ENCODE peak calls at places on chromosomes 16 and 17, in six cellular contexts. One of them, this sample, is unnamed.

GRCh38 chr17:83186226-83186625 is 106.8 kb downstream of the METRNL start:
- DNase-seq in A549: no peak
- DNase-seq in endothelial cell of umbilical vein: peak; percentile 84
- DNase-seq in K562: peak; percentile 48
- DNase-seq in GM12878: no peak
- DNase-seq in HepG2: peak; percentile 31
- DNase-seq in this sample: peak; percentile 14

GRCh38 chr16:88068476-88069396 is 117.5 kb downstream of the BANP start:
- DNase-seq in A549: no peak
- DNase-seq in endothelial cell of umbilical vein: no peak
- DNase-seq in K562: no peak
- DNase-seq in GM12878: no peak
- DNase-seq in HepG2: no peak
- DNase-seq in this sample: no peak

GRCh38 chr17:1647802-1648581 is 1.7 kb downstream of the RILP start:
- DNase-seq in A549: peak; percentile 67
- DNase-seq in endothelial cell of umbilical vein: peak; percentile 40
- DNase-seq in K562: peak; percentile 40
- DNase-seq in GM12878: no peak
- DNase-seq in HepG2: no peak
- DNase-seq in this sample: no peak

GRCh38 chr17:52255347-52255746 is 96.8 kb upstream of the CA10 start:
- DNase-seq in A549: no peak
- DNase-seq in endothelial cell of umbilical vein: no peak
- DNase-seq in K562: no peak
- DNase-seq in GM12878: no peak
- DNase-seq in HepG2: no peak
- DNase-seq in this sample: no peak

GRCh38 chr17:76137351-76138233 is 3.5 kb downstream of the FOXJ1 start:
- DNase-seq in A549: no peak
- DNase-seq in endothelial cell of umbilical vein: no peak
- DNase-seq in K562: no peak
- DNase-seq in GM12878: no peak
- DNase-seq in HepG2: no peak
- DNase-seq in this sample: no peak

GRCh38 chr17:60888812-60889709 is 211.4 kb downstream of the BCAS3 start:
- DNase-seq in A549: no peak
- DNase-seq in endothelial cell of umbilical vein: no peak
- DNase-seq in K562: no peak
- DNase-seq in GM12878: no peak
- DNase-seq in HepG2: no peak
- DNase-seq in this sample: no peak

GRCh38 chr17:77884019-77884418 is 74.5 kb upstream of the TNRC6C start:
- DNase-seq in A549: no peak
- DNase-seq in endothelial cell of umbilical vein: no peak
- DNase-seq in K562: no peak
- DNase-seq in GM12878: no peak
- DNase-seq in HepG2: no peak
- DNase-seq in this sample: no peak

GRCh38 chr17:57963149-57963511 is 7.9 kb upstream of the CUEDC1 start:
- DNase-seq in A549: no peak
- DNase-seq in endothelial cell of umbilical vein: no peak
- DNase-seq in K562: no peak
- DNase-seq in GM12878: no peak
- DNase-seq in HepG2: no peak
- DNase-seq in this sample: no peak

GRCh38 chr17:57121308-57122042 is 36.4 kb downstream of the AKAP1 start:
- DNase-seq in A549: peak; percentile 56
- DNase-seq in endothelial cell of umbilical vein: peak; percentile 29
- DNase-seq in K562: peak; percentile 64
- DNase-seq in GM12878: no peak
- DNase-seq in HepG2: no peak
- DNase-seq in this sample: peak; percentile 53

GRCh38 chr16:85616608-85617311 is 3.6 kb downstream of the GSE1 start:
- DNase-seq in A549: no peak
- DNase-seq in endothelial cell of umbilical vein: no peak
- DNase-seq in K562: peak; percentile 96
- DNase-seq in GM12878: peak; percentile 51
- DNase-seq in HepG2: no peak
- DNase-seq in this sample: peak; percentile 88

GRCh38 chr16:68839831-68840230 is 3.5 kb upstream of the TANGO6 start:
- DNase-seq in A549: no peak
- DNase-seq in endothelial cell of umbilical vein: no peak
- DNase-seq in K562: no peak
- DNase-seq in GM12878: no peak
- DNase-seq in HepG2: no peak
- DNase-seq in this sample: no peak

GRCh38 chr17:50129303-50129945 is 536 bp downstream of the SAMD14 start:
- DNase-seq in A549: peak; percentile 66
- DNase-seq in endothelial cell of umbilical vein: no peak
- DNase-seq in K562: no peak
- DNase-seq in GM12878: no peak
- DNase-seq in HepG2: no peak
- DNase-seq in this sample: no peak

GRCh38 chr17:42277342-42277712 is 1.1 kb upstream of the STAT5B start:
- DNase-seq in A549: no peak
- DNase-seq in endothelial cell of umbilical vein: no peak
- DNase-seq in K562: no peak
- DNase-seq in GM12878: no peak
- DNase-seq in HepG2: no peak
- DNase-seq in this sample: no peak

GRCh38 chr16:66050991-66051390 is 315.5 kb upstream of the CDH5 start:
- DNase-seq in A549: no peak
- DNase-seq in endothelial cell of umbilical vein: no peak
- DNase-seq in K562: no peak
- DNase-seq in GM12878: no peak
- DNase-seq in HepG2: no peak
- DNase-seq in this sample: no peak

GRCh38 chr16:68074850-68075249 is 10.3 kb upstream of the NFATC3 start:
- DNase-seq in A549: no peak
- DNase-seq in endothelial cell of umbilical vein: no peak
- DNase-seq in K562: no peak
- DNase-seq in GM12878: peak; percentile 95
- DNase-seq in HepG2: no peak
- DNase-seq in this sample: peak; percentile 96

GRCh38 chr16:49483651-49484451 is 110.2 kb downstream of the C16orf78 start:
- DNase-seq in A549: no peak
- DNase-seq in endothelial cell of umbilical vein: no peak
- DNase-seq in K562: no peak
- DNase-seq in GM12878: no peak
- DNase-seq in HepG2: no peak
- DNase-seq in this sample: no peak

GRCh38 chr17:7825206-7825980 is 8.6 kb upstream of the KDM6B start:
- DNase-seq in A549: peak; percentile 47
- DNase-seq in endothelial cell of umbilical vein: no peak
- DNase-seq in K562: peak; percentile 29
- DNase-seq in GM12878: no peak
- DNase-seq in HepG2: peak; percentile 23
- DNase-seq in this sample: peak; percentile 21

GRCh38 chr16:84643677-84644076 is 4.6 kb upstream of the KLHL36 start:
- DNase-seq in A549: no peak
- DNase-seq in endothelial cell of umbilical vein: no peak
- DNase-seq in K562: no peak
- DNase-seq in GM12878: no peak
- DNase-seq in HepG2: no peak
- DNase-seq in this sample: no peak

GRCh38 chr16:19168173-19169080 is at the start of gene SYT17:
- DNase-seq in A549: peak; percentile 38
- DNase-seq in endothelial cell of umbilical vein: no peak
- DNase-seq in K562: no peak
- DNase-seq in GM12878: no peak
- DNase-seq in HepG2: no peak
- DNase-seq in this sample: no peak

GRCh38 chr17:27456681-27457404 is 595 bp downstream of the KSR1 start:
- DNase-seq in A549: no peak
- DNase-seq in endothelial cell of umbilical vein: no peak
- DNase-seq in K562: peak; percentile 33
- DNase-seq in GM12878: no peak
- DNase-seq in HepG2: no peak
- DNase-seq in this sample: no peak

GRCh38 chr16:79261461-79261860 is 339.1 kb downstream of the MAF start:
- DNase-seq in A549: peak; percentile 22
- DNase-seq in endothelial cell of umbilical vein: no peak
- DNase-seq in K562: peak; percentile 45
- DNase-seq in GM12878: no peak
- DNase-seq in HepG2: peak; percentile 21
- DNase-seq in this sample: peak; percentile 58

GRCh38 chr16:84612686-84613085 is 5.2 kb downstream of the COTL1 start:
- DNase-seq in A549: no peak
- DNase-seq in endothelial cell of umbilical vein: no peak
- DNase-seq in K562: no peak
- DNase-seq in GM12878: no peak
- DNase-seq in HepG2: no peak
- DNase-seq in this sample: no peak

GRCh38 chr16:77193377-77193776 is 2.4 kb downstream of the MON1B start:
- DNase-seq in A549: no peak
- DNase-seq in endothelial cell of umbilical vein: no peak
- DNase-seq in K562: no peak
- DNase-seq in GM12878: no peak
- DNase-seq in HepG2: no peak
- DNase-seq in this sample: no peak

GRCh38 chr16:77194295-77195231 is 3.6 kb downstream of the MON1B start:
- DNase-seq in A549: no peak
- DNase-seq in endothelial cell of umbilical vein: no peak
- DNase-seq in K562: no peak
- DNase-seq in GM12878: no peak
- DNase-seq in HepG2: no peak
- DNase-seq in this sample: no peak

GRCh38 chr16:77191259-77191969 is 424 bp downstream of the MON1B start:
- DNase-seq in A549: peak; percentile 47
- DNase-seq in endothelial cell of umbilical vein: no peak
- DNase-seq in K562: peak; percentile 65
- DNase-seq in GM12878: no peak
- DNase-seq in HepG2: no peak
- DNase-seq in this sample: peak; percentile 73

GRCh38 chr16:77190190-77190477 is 856 bp upstream of the MON1B start:
- DNase-seq in A549: no peak
- DNase-seq in endothelial cell of umbilical vein: no peak
- DNase-seq in K562: no peak
- DNase-seq in GM12878: no peak
- DNase-seq in HepG2: no peak
- DNase-seq in this sample: no peak

GRCh38 chr16:77190478-77191258 is at the start of gene MON1B:
- DNase-seq in A549: peak; percentile 99
- DNase-seq in endothelial cell of umbilical vein: peak; percentile 99
- DNase-seq in K562: peak; percentile 97
- DNase-seq in GM12878: peak; percentile 96
- DNase-seq in HepG2: peak; percentile 99
- DNase-seq in this sample: peak; percentile 99
- TF ChIP-seq POLR2A in A549: peak; percentile 77
- TF ChIP-seq POLR2A in endothelial cell of umbilical vein: peak; percentile 74
- TF ChIP-seq POLR2A in K562: peak; percentile 90
- TF ChIP-seq POLR2A in GM12878: peak; percentile 93
- TF ChIP-seq POLR2A in HepG2: peak; percentile 87
- TF ChIP-seq POLR2A in this sample: peak; percentile 64

DNA sequence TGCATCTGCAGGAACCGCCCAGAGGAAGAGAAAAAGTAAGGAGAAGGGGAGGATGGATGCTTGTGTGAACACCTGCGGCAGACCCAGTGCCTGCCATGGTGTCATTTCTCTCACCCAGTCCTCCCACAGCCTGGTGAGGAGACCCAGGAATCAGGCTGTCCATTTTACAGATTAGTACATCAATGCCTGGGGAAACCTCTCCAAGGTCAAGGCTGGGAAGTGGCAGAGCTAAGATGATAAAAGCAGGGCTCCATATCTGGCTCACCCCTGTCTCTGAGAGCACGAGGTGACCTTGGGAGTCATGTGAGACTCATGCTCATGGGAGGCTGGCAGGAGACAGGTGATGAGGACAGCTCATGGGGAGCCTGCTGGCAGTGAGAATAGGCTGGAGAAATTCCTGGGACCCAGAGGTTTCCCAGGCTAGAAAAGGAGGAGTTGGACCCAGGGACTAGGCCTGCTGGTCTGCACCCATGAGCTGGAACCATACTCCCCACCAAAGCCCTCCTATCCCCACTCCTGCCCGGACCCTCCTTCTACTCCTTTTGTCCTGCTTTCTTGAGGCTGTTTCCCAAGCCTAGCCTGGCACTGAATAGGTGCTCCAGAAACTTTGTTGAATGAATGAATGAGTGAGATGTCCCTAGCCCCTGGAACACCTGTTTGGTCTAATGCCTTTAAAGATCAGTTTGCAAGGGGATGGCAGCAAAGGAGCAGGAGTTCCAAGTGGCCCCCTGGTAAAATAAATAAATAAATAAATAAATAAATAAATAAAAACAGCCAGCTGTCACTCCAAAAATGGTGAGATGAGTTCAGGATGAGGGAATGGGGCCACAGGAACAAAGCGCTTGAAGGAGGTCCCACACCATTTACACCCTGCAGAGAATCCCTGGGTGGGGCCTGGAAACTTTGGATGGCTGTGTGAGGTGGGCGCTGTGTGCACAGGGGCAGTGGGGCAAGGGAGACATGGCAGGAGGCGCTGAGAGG is 1.6 kb downstream of the ZNF629 start:
- DNase-seq in A549: no peak
- DNase-seq in endothelial cell of umbilical vein: no peak
- DNase-seq in K562: no peak
- DNase-seq in GM12878: no peak
- DNase-seq in HepG2: no peak
- DNase-seq in this sample: no peak
- TF ChIP-seq MYC in A549: no peak
- TF ChIP-seq MYC in endothelial cell of umbilical vein: no peak
- TF ChIP-seq MYC in K562: no peak
- TF ChIP-seq MYC in GM12878: no peak
- TF ChIP-seq MYC in HepG2: no peak
- TF ChIP-seq MYC in this sample: no peak

GRCh38 chr17:30906101-30906911 is at the start of gene TEFM:
- DNase-seq in A549: peak; percentile 96
- DNase-seq in endothelial cell of umbilical vein: peak; percentile 92
- DNase-seq in K562: peak; percentile 95
- DNase-seq in GM12878: peak; percentile 80
- DNase-seq in HepG2: peak; percentile 86
- DNase-seq in this sample: peak; percentile 95
- TF ChIP-seq POLR2A in A549: peak; percentile 94
- TF ChIP-seq POLR2A in endothelial cell of umbilical vein: peak; percentile 84
- TF ChIP-seq POLR2A in K562: peak; percentile 95
- TF ChIP-seq POLR2A in GM12878: peak; percentile 96
- TF ChIP-seq POLR2A in HepG2: peak; percentile 84
- TF ChIP-seq POLR2A in this sample: peak; percentile 83

GRCh38 chr17:3916825-3917224 is 560 bp upstream of the P2RX1 start:
- DNase-seq in A549: no peak
- DNase-seq in endothelial cell of umbilical vein: no peak
- DNase-seq in K562: no peak
- DNase-seq in GM12878: no peak
- DNase-seq in HepG2: no peak
- DNase-seq in this sample: peak; percentile 72
- TF ChIP-seq MYC in A549: no peak
- TF ChIP-seq MYC in endothelial cell of umbilical vein: no peak
- TF ChIP-seq MYC in K562: no peak
- TF ChIP-seq MYC in GM12878: no peak
- TF ChIP-seq MYC in HepG2: no peak
- TF ChIP-seq MYC in this sample: no peak

This sample was measured in NB4.